ENCODE peak calls at places on chromosomes 12 and 14, in five cellular contexts. B is OCI-LY7, Z is lower lobe of right lung, H is heart right ventricle, Y is AG10803. I is an unnamed sample.

GRCh38 chr12:107503851-107504502 is 181.6 kb upstream of the PWP1 start:
- DNase-seq in Y (no peak), B (no peak), H (no peak), Z (no peak), I (no peak)

GRCh38 chr14:103879570-103880333 is 32.4 kb upstream of the PPP1R13B start:
- DNase-seq in Y (no peak), H (peak; percentile 59), Z (peak; percentile 82), B (no peak), I (peak; percentile 53)

GRCh38 chr12:113310489-113310888 is 24.4 kb downstream of the SLC8B1 start:
- DNase-seq in H (no peak), Y (no peak), Z (no peak), B (peak; percentile 33), I (no peak)

GRCh38 chr14:22845821-22846625 is 9.6 kb downstream of the MMP14 start:
- DNase-seq in H (no peak), Z (peak; percentile 43), Y (no peak), B (no peak), I (no peak)

GRCh38 chr12:95582230-95583058 is 31.2 kb upstream of the USP44 start:
- DNase-seq in Y (peak; percentile 52), H (no peak), Z (no peak), B (peak; percentile 19), I (no peak)

GRCh38 chr12:11321980-11322379 is 11.7 kb upstream of the PRB4 start:
- DNase-seq in Y (no peak), H (no peak), B (no peak), Z (no peak), I (no peak)

GRCh38 chr14:55381040-55381439 is 30.6 kb downstream of the ATG14 start:
- DNase-seq in Y (no peak), B (no peak), Z (no peak), H (no peak), I (no peak)

GRCh38 chr12:110929818-110930217 is 9.4 kb upstream of the MYL2 start:
- DNase-seq in B (no peak), Y (no peak), H (no peak), Z (no peak), I (no peak)

GRCh38 chr12:131422185-131422515 is 288.7 kb upstream of the SFSWAP start:
- DNase-seq in Y (no peak), B (no peak), H (no peak), Z (no peak), I (no peak)

GRCh38 chr12:64912501-64912900 is 88.1 kb downstream of the TBC1D30 start:
- DNase-seq in Z (no peak), Y (peak; percentile 31), B (no peak), H (no peak), I (no peak)

GRCh38 chr12:121214171-121214777 is 4.3 kb downstream of the P2RX4 start:
- DNase-seq in Z (no peak), B (no peak), Y (peak; percentile 45), H (no peak), I (no peak)

GRCh38 chr12:111438501-111438900 is 32.8 kb downstream of the SH2B3 start:
- DNase-seq in Z (no peak), B (peak; percentile 36), Y (peak; percentile 32), H (peak; percentile 56), I (no peak)

GRCh38 chr12:105822131-105823103 is 316.3 kb downstream of the NUAK1 start:
- DNase-seq in H (no peak), Y (peak; percentile 73), B (no peak), Z (no peak), I (no peak)

DNA sequence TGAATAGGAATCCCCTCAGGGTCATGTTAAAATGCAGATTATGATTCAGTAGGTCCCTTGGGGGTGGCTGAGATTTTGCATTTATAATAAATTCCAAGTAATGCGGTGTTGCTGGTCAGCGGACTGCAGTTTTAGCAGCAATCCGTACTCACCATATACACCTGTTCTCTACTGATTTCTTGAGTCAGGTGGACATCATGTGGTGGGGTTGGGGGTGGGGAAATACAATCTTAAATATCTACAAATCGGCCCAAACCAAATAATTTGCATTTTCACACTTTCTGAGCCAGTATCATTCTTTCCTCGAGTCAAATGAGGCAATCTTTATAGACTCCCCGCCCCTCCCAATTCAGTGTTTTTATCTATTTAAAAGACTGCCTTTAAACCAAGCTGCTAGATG is 938 bp downstream of the SPATA7 start:
- DNase-seq in H (no peak), Y (no peak), B (no peak), Z (no peak), I (no peak)
- H3K4me3 ChIP-seq in H (peak overlapping the region; percentile 73), Y (peak overlapping the region; percentile 98), B (peak overlapping the region; percentile 89), Z (peak overlapping the region; percentile 90), I (peak overlapping the region; percentile 97)

GRCh38 chr14:102749833-102750775 is 27.1 kb upstream of the TRAF3 start:
- DNase-seq in H (no peak), Y (no peak), Z (no peak), B (no peak), I (no peak)
- H3K4me3 ChIP-seq in H (no peak overlapping the region), Y (no peak overlapping the region), Z (no peak overlapping the region), B (no peak overlapping the region), I (no peak overlapping the region)

GRCh38 chr14:90543876-90544275 is 147.0 kb downstream of the CALM1 start:
- DNase-seq in Y (no peak), Z (peak; percentile 27), B (no peak), H (no peak), I (no peak)
- H3K4me3 ChIP-seq in Y (no peak overlapping the region), Z (no peak overlapping the region), B (no peak overlapping the region), H (no peak overlapping the region), I (no peak overlapping the region)

DNA sequence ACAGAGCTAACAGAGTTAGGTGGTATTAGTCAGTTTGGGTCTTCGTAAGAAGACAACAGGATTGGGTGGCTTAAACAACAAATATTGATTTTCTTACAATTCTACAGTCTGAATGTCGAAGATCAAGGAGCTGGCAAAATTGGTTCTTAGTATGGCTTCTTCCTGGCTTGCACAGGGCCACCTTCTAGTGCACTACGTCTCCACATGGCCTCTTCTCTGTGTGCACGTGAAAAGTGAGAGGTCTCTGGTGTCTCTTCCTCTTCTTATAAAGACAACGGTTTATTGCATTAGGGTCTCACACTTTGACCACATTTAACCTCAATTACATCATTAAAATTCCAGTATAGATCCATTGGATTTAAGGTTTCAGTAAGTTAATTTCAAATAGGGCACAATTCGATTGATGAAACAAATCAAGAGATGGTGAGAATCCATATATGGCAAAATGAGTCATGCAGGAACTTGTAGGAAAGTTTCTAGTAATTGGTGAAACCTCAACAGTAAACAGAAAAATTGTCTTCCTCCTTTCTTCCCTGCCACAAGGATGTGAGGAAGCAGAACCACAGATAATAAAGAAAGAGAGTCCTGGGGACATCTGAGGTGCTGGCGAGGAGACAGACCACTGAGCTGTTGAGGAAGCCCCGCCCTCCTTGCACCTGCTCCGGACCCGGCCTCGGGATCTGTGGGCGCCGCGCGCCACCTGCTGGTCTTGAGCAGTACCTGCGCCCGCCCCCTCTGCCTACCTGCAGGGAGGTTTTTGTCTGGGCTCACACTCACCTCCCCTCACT is 846.7 kb downstream of the TMEM121 start:
- DNase-seq in Z (peak; percentile 77), B (peak; percentile 86), H (peak; percentile 23), Y (no peak), I (no peak)
- H3K4me3 ChIP-seq in Z (no peak overlapping the region), B (peak overlapping the region; percentile 60), H (no peak overlapping the region), Y (no peak overlapping the region), I (no peak overlapping the region)

I was measured in kidney epithelial cell.